ENCODE peak calls at places on chromosomes 13 and 19, in nine cellular contexts. G is heart left ventricle, U is tibial nerve, K is lower leg skin, M is body of pancreas, E is H54, Y is breast epithelium, B is A549, O is adrenal gland. X is an unnamed sample.

GRCh38 chr19:42109896-42110295 is 22.4 kb downstream of the POU2F2 start:
- DNase-seq in U (no peak), B (no peak), Y (no peak), O (no peak), M (no peak), G (no peak), E (no peak), K (no peak), X (no peak)

GRCh38 chr13:43122706-43123268 is 99.4 kb downstream of the DNAJC15 start:
- DNase-seq in B (no peak), M (no peak), Y (no peak), K (no peak), E (no peak), G (no peak), U (no peak), O (no peak), X (no peak)

GRCh38 chr13:96991072-96991471 is 3.2 kb downstream of the OXGR1 start:
- DNase-seq in Y (no peak), E (no peak), K (no peak), B (no peak), M (no peak), G (no peak), U (no peak), O (no peak), X (no peak)

GRCh38 chr13:69319659-69320058 is 788.0 kb upstream of the ATXN8OS start:
- DNase-seq in M (no peak), G (no peak), U (no peak), B (no peak), E (no peak), K (no peak), Y (no peak), O (no peak), X (no peak)

GRCh38 chr13:100273576-100273975 is 184.7 kb downstream of the PCCA start:
- DNase-seq in M (no peak), U (no peak), B (no peak), G (no peak), Y (no peak), K (no peak), E (no peak), O (no peak), X (no peak)

GRCh38 chr13:49307365-49307764 is 59.6 kb downstream of the CDADC1 start:
- DNase-seq in M (peak), Y (no peak), K (no peak), G (no peak), O (no peak), B (no peak), E (no peak), U (no peak), X (no peak)

GRCh38 chr19:2446390-2446789 is 10.4 kb downstream of the LMNB2 start:
- DNase-seq in E (no peak), U (no peak), Y (no peak), G (no peak), K (no peak), O (no peak), B (no peak), M (no peak), X (no peak)

GRCh38 chr13:18964942-18965341 is 216.7 kb downstream of the TUBA3C start:
- DNase-seq in K (no peak), M (no peak), B (no peak), U (no peak), Y (no peak), O (no peak), G (no peak), E (no peak), X (no peak)

GRCh38 chr19:15265849-15266248 is 33.6 kb upstream of the EPHX3 start:
- DNase-seq in K (peak), M (peak), U (peak), G (peak), Y (peak), E (peak), B (no peak), O (peak), X (no peak)

GRCh38 chr13:83216521-83217245 is 665.6 kb downstream of the SLITRK1 start:
- DNase-seq in M (no peak), Y (no peak), B (no peak), E (no peak), U (no peak), O (no peak), K (no peak), G (no peak), X (no peak)

GRCh38 chr13:22800726-22801401 is 379.9 kb upstream of the SGCG start:
- DNase-seq in G (peak), U (peak), Y (peak), M (peak), O (peak), E (no peak), K (no peak), B (no peak), X (no peak)

GRCh38 chr19:42274065-42274682 is 5.1 kb downstream of the CIC start:
- DNase-seq in O (no peak), E (no peak), U (no peak), M (no peak), K (no peak), Y (no peak), G (no peak), B (no peak), X (no peak)

GRCh38 chr13:78657699-78658629 is 991 bp downstream of the OBI1 start:
- DNase-seq in Y (no peak), O (no peak), K (no peak), G (no peak), E (no peak), M (no peak), U (no peak), B (no peak), X (no peak)

GRCh38 chr13:104014803-104015645 is 948.8 kb upstream of the SLC10A2 start:
- DNase-seq in Y (no peak), U (no peak), E (no peak), M (no peak), O (no peak), K (no peak), B (no peak), G (no peak), X (no peak)

GRCh38 chr13:107553838-107554237 is 661.5 kb downstream of the LIG4 start:
- DNase-seq in Y (no peak), O (no peak), U (no peak), B (no peak), G (no peak), M (no peak), E (no peak), K (no peak), X (no peak)

GRCh38 chr19:53132231-53132991 is at the start of gene ZNF415:
- DNase-seq in G (peak), M (peak), K (peak), U (peak), B (no peak), E (peak), O (peak), Y (peak), X (no peak)

GRCh38 chr13:103039183-103039582 is 27.0 kb downstream of the SLC10A2 start:
- DNase-seq in G (no peak), B (no peak), O (no peak), E (no peak), M (no peak), Y (no peak), K (no peak), U (no peak), X (no peak)

GRCh38 chr13:51816604-51817254 is 12.8 kb upstream of the DHRS12 start:
- DNase-seq in M (no peak), E (no peak), K (no peak), G (no peak), B (peak), U (no peak), O (no peak), Y (no peak), X (no peak)

GRCh38 chr19:50702870-50703829 is 16.5 kb downstream of the SHANK1 start:
- DNase-seq in O (no peak), U (no peak), G (no peak), M (no peak), E (peak), B (no peak), Y (no peak), K (no peak), X (no peak)

GRCh38 chr19:789473-790052 is 7.7 kb upstream of the PTBP1 start:
- DNase-seq in O (no peak), B (no peak), U (no peak), K (peak), Y (no peak), E (no peak), M (no peak), G (peak), X (no peak)

GRCh38 chr13:76239031-76239680 is 603.0 kb downstream of the LMO7 start:
- DNase-seq in K (no peak), Y (no peak), O (no peak), G (no peak), E (no peak), U (no peak), B (no peak), M (no peak), X (no peak)
- TF ChIP-seq POLR2A in K (no peak), Y (no peak), O (no peak), G (no peak), E (no peak), U (no peak), B (no peak), M (no peak), X (no peak)

GRCh38 chr19:36014029-36014924 is at the start of gene ALKBH6:
- DNase-seq in K (peak), O (peak), G (peak), B (peak), U (peak), M (peak), Y (peak), E (peak), X (peak)
- TF ChIP-seq POLR2A in K (no peak), O (peak), G (peak), B (peak), U (no peak), M (no peak), Y (no peak), E (peak), X (no peak)

DNA sequence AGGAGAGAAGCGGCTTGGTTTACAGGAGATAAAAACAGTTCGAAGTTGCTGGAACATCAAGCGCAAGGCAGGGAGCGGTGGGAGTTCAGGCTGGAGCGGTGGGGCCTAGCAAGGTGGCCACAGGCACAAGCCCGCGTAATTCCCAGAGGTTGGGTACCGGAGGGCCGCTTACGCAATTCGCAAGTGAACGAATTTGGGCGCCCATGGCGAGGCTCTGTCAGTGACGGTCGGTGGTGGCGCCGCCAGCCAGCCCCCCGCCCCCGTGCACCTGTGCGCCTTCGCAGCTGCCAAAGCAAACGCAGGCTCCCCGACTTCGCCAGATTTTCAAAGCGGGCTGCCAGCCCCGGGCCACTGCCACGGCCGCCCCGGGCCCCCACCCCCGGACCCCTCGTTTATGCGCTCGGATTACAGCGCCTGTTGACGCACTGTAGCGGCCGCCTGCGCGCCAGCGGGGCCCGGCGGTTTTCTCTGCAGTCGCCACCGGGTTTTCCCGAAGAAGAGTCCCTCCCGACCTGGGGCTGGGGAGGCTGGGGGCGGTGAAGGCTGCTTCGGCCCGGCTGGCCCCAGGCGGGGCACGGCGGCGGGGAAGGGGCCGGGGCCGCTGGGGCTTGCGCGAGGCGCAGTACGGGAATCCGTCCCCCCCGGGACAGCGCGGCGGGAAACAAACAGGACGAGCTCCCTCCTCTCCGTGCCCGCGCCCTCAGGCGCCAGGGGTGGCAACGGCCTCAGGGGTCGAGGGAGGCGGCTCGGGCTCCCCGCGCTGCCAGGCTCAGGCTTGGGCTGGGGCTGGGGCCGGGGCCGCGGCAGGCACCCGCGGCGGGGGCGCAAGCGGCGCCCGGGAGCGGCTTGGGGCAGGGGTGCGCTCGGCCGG is 714 bp downstream of the N4BP2L1 start:
- DNase-seq in Y (peak), K (peak), O (peak), E (no peak), G (peak), B (no peak), M (peak), U (peak), X (no peak)
- TF ChIP-seq POLR2A in Y (no peak), K (no peak), O (peak), E (no peak), G (no peak), B (no peak), M (no peak), U (no peak), X (no peak)

DNA sequence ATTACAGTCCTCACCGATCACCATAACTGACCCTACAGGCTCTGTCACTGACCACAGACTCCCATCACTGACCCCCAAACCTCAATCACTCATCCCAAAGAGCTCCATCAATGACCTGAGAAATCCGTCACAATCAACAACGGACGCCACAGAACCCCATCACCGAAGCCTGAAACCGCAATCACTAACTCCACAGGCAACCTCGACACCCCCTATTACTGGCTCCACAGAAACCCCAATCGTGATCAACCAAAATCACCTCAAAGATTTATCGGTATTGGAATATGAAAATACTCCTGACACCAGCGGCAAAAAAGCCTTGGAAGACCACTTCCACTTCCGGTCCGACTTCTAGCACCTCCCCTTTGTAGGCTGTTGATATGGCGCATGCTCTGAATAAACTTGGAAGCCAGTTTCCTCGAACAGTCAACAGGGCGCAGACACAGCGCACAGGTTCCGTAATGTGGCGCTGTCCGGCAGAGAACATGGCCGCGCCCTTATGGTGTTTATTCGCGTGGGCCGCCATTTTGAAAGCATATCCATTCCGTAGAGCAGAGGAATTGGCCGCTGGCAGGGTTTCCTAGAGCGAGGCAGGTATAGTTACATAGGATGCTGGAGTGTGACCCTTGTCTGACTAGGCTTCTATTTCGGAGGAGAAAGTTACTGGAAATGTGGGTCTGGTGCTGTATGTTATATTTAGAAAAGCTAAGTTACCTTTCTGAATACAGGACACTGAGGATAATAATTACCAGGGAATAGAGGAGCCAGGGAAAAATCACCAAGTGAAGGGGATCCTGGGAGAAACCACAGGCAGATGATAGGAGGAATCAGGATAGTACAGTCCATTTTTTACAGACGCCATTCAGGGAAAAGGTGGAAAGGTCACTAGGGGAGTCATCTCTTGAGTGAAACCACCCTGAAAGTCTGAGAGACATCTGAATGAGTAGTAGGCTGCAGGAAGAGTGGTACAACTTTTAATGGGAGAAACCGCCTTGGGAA is at the start of gene ZNF585A:
- DNase-seq in M (peak), O (peak), Y (peak), K (peak), E (peak), B (peak), G (peak), U (peak), X (peak)
- TF ChIP-seq POLR2A in M (no peak), O (peak), Y (peak), K (no peak), E (peak), B (no peak), G (peak), U (no peak), X (no peak)

GRCh38 chr13:21671793-21672680 is 1.2 kb downstream of the FGF9 start:
- DNase-seq in B (no peak), M (no peak), U (no peak), G (no peak), K (no peak), O (peak), E (no peak), Y (no peak), X (no peak)

GRCh38 chr13:21672811-21673591 is 2.1 kb downstream of the FGF9 start:
- DNase-seq in M (no peak), K (no peak), Y (no peak), E (no peak), O (peak), U (no peak), B (no peak), G (no peak), X (no peak)

GRCh38 chr13:21668665-21669599 is 1.9 kb upstream of the FGF9 start:
- DNase-seq in G (peak), O (peak), Y (no peak), K (no peak), M (no peak), E (no peak), B (no peak), U (no peak), X (no peak)

GRCh38 chr13:21670006-21670882 is 629 bp upstream of the FGF9 start:
- DNase-seq in B (peak), Y (no peak), O (peak), K (peak), U (no peak), M (peak), E (no peak), G (peak), X (no peak)

GRCh38 chr13:21670883-21671792 is at the start of gene FGF9:
- DNase-seq in K (peak), B (peak), G (peak), M (peak), U (no peak), E (peak), Y (peak), O (peak), X (no peak)
- TF ChIP-seq POLR2A in K (no peak), B (peak), G (peak), M (peak), U (no peak), E (no peak), Y (no peak), O (peak), X (peak)

GRCh38 chr19:45739498-45740439 is 6.5 kb downstream of the MEIOSIN start:
- DNase-seq in M (no peak), Y (no peak), E (no peak), G (no peak), K (no peak), B (peak), O (no peak), U (no peak), X (no peak)
- TF ChIP-seq POLR2A in M (no peak), Y (no peak), E (no peak), G (no peak), K (no peak), B (no peak), O (no peak), U (no peak), X (no peak)

DNA sequence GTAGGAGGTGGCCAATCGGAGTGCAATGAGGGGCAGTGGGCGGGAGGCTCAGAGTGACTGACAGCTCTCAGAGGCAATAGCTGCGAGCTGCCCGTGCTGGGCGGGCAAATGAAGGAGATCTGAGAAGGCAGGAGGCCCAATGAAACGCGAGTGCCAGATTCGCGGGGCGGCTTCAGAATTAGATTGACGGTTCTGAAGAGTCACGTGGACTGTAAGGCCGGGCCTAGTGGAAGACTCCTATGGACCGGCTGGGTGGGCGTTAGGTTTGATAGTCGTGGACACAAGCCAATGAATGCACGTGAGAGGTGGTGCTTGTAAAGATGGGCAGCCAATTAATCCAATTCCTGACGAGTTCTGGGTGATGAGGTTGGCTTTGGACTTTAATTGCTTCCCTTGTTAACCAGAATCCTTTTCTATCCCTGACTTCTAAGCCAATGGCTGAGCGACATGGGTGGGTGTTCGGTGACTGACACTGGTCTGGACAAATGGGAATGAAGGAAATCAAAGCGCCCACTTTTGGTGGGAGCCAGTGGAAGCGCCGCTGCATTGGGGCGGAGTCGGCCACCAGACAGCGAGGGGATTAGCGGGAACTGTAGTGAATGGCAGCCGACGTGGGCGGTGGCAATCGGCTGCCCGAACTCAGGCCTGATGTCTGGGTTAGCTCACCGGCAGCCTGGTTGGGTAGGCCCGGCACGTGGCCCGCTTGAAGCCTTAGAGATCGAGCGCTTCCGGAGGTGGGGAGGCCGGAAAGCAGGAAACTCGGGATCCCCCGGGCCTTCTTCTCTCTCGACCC is 524 bp upstream of the KHSRP start:
- DNase-seq in M (peak), K (peak), G (peak), U (peak), Y (peak), B (peak), O (peak), E (peak), X (peak)
- TF ChIP-seq POLR2A in M (no peak), K (no peak), G (peak), U (no peak), Y (no peak), B (peak), O (no peak), E (peak), X (no peak)

DNA sequence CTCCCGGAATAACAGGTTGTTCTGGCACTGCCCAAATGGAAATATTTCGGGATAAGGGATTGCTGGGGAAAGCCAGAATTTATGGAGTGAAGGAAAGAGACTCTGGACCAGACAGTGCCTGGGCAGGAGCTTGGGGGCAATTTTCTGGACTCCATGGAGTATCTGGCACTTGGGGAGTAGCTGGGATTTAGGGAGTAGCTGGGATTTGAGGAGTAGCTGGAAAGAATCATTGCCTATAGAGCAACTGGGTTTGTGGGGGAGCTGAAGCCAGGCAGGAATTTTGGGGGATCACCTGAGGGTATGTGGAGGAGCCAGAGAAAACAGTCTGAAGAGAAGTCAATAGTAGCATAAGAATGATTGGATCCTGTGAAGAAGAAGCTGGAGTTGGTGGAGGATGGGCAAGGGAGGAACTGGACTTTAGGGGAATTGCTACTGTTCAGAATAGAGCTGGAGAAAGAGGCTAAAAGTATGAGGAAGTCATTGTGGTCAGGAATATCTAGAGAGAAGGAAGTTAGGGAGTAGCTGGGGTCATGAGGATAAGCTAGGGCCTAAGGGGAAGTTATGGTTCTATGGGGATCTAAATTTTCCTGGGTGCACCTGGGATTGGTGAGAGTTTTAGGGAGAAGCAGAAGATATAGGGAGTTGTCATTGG is 14.8 kb downstream of the FSD1 start:
- DNase-seq in U (no peak), E (no peak), Y (no peak), B (no peak), O (no peak), G (no peak), K (no peak), M (no peak), X (no peak)
- TF ChIP-seq POLR2A in U (no peak), E (no peak), Y (no peak), B (no peak), O (no peak), G (no peak), K (no peak), M (no peak), X (no peak)